ENCODE peak calls at places on chromosomes 7 and 10, in five cellular contexts. I, L, D, A and J are unnamed samples.

GRCh38 chr7:128699895-128700294 is 27.8 kb downstream of the GARIN1A start:
- DNase-seq in L (no peak), D (no peak), A (no peak), I (no peak), J (no peak)

GRCh38 chr7:42314696-42315095 is 77.7 kb upstream of the GLI3 start:
- DNase-seq in D (no peak), A (no peak), I (no peak), L (no peak), J (no peak)

GRCh38 chr7:93365341-93365740 is 133.2 kb downstream of the VPS50 start:
- DNase-seq in I (no peak), L (no peak), D (no peak), A (no peak), J (no peak)

GRCh38 chr10:75744242-75744641 is 312.8 kb downstream of the LRMDA start:
- DNase-seq in D (no peak), L (no peak), A (no peak), I (no peak), J (no peak)

GRCh38 chr10:91799580-91799975 is 1.4 kb downstream of the TNKS2 start:
- DNase-seq in L (no peak), D (no peak), I (no peak), A (no peak), J (no peak)

GRCh38 chr7:46205478-46205877 is 284.4 kb upstream of the IGFBP3 start:
- DNase-seq in D (no peak), L (no peak), I (no peak), A (no peak), J (peak; percentile 25)

GRCh38 chr7:66460921-66461361 is 167.7 kb upstream of the KCTD7 start:
- DNase-seq in D (no peak), L (no peak), A (no peak), I (no peak), J (no peak)

GRCh38 chr10:33336606-33337334 is 2.3 kb upstream of the NRP1 start:
- DNase-seq in L (peak; percentile 59), I (no peak), A (peak; percentile 72), D (peak; percentile 74), J (peak; percentile 31)

GRCh38 chr10:66329116-66329515 is 596.7 kb upstream of the LRRTM3 start:
- DNase-seq in I (no peak), D (no peak), A (no peak), L (no peak), J (no peak)

GRCh38 chr10:35214607-35215020 is 88.0 kb downstream of the CREM start:
- DNase-seq in L (no peak), A (no peak), I (no peak), D (no peak), J (no peak)

GRCh38 chr10:21604651-21605050 is 70.6 kb downstream of the MLLT10 start:
- DNase-seq in A (no peak), D (no peak), I (no peak), L (no peak), J (no peak)
- H3K36me3 ChIP-seq in A (no peaks in the 10 kb centered on the region), D (peaks cover 31% of the 10 kb centered on the region), I (no peaks in the 10 kb centered on the region), L (no peaks in the 10 kb centered on the region), J (no peaks in the 10 kb centered on the region)

GRCh38 chr10:59173414-59173813 is 3.0 kb upstream of the PHYHIPL start:
- DNase-seq in A (no peak), I (no peak), D (no peak), L (no peak), J (no peak)

GRCh38 chr10:59172567-59172966 is 3.9 kb upstream of the PHYHIPL start:
- DNase-seq in D (no peak), I (no peak), A (no peak), L (no peak), J (no peak)

DNA sequence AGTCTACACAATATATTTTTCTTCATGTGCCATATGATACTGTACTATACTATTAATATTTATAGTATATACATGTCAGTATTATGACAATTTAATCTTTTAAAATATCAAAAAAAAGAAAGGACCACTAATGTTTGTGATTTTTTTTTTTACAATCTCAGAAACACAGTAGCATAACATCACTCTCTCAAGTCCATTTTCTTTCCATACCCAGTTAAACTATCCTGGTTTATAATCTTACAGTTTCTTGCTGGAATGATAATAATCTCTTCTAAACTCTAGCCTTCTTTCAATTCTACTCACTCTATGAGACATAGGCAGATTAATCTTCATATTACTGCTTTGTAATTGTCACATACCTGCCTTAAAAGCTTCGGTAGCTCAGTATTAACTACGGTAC is 8.9 kb upstream of the PHYHIPL start:
- DNase-seq in A (no peak), I (no peak), L (no peak), D (no peak), J (no peak)
- H3K4me1 ChIP-seq in A (no peaks in the 10 kb centered on the region), I (no peaks in the 10 kb centered on the region), L (no peaks in the 10 kb centered on the region), D (no peaks in the 10 kb centered on the region), J (no peaks in the 10 kb centered on the region)

GRCh38 chr7:43876266-43876665 is 6.9 kb upstream of the MRPS24 start:
- DNase-seq in A (no peak), D (no peak), L (no peak), I (no peak), J (no peak)
- H3K36me3 ChIP-seq in A (no peaks in the 10 kb centered on the region), D (peaks cover 24% of the 10 kb centered on the region), L (no peaks in the 10 kb centered on the region), I (peaks cover 43% of the 10 kb centered on the region), J (peaks cover 48% of the 10 kb centered on the region)

GRCh38 chr7:158816995-158817394 is 12.3 kb downstream of the ESYT2 start:
- DNase-seq in D (no peak), I (no peak), L (no peak), A (no peak), J (peak; percentile 67)
- H3K4me1 ChIP-seq in D (peaks cover 43% of the 10 kb centered on the region), I (peaks cover 96% of the 10 kb centered on the region), L (peaks cover 16% of the 10 kb centered on the region), A (peaks cover 35% of the 10 kb centered on the region), J (peaks cover 93% of the 10 kb centered on the region)

DNA sequence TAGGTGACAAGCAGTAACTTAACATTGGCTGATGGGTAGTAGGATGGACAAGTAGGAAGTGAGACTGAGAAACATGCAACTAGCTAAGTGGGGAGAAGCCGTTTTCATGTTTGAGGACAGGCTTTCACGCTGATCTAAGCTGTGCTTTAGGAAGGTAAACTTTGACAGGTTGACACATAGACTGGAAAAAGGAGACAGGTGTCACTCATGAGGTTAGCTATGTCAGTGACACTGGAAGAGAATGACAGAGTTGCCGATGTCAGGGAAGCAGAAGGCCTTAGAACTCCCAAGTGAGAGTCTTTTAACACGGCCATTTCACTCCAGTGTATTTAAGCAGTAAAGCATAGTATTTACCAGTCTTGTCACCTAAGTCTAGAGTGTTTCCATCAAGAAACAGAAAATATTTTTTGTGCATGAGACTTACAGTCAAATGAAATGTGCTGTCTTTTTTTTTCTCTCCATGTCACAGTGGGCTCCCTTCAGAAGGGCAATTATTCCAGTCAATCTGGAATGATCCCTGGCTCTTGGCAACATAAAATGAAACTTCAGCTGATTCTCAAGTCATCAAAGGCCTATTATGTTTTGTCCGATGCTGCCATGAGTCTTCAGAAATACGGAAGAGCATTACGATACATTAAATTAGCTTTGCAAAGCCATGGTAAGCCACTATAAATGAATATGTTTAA is 20.6 kb downstream of the EDRF1 start:
- DNase-seq in A (no peak), D (no peak), L (no peak), I (no peak), J (no peak)
- H3K36me3 ChIP-seq in A (no peaks in the 10 kb centered on the region), D (peaks cover 76% of the 10 kb centered on the region), L (no peaks in the 10 kb centered on the region), I (peaks cover 50% of the 10 kb centered on the region), J (peaks cover 78% of the 10 kb centered on the region)

DNA sequence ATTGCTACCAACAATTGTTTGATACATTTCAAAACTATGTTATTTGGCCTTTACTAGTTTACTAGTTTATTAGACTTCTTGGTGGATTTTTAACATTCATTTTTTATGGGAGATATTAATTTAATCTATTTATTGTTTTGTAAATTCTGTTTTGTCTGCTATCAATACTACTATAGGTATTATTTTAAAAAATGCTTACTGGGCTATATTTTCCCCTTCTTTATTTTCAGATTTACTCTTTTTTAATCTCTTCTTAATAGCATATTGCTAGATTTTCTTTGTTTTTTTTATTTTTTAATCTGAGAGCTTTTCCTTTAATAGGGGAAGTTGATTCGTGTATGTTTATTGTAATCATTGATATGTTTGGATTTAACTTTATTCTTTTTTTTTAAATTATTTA is 147.5 kb downstream of the CDK14 start:
- DNase-seq in D (no peak), A (no peak), I (no peak), L (no peak), J (no peak)
- H3K4me1 ChIP-seq in D (peaks cover 9% of the 10 kb centered on the region), A (no peaks in the 10 kb centered on the region), I (no peaks in the 10 kb centered on the region), L (no peaks in the 10 kb centered on the region), J (no peaks in the 10 kb centered on the region)

DNA sequence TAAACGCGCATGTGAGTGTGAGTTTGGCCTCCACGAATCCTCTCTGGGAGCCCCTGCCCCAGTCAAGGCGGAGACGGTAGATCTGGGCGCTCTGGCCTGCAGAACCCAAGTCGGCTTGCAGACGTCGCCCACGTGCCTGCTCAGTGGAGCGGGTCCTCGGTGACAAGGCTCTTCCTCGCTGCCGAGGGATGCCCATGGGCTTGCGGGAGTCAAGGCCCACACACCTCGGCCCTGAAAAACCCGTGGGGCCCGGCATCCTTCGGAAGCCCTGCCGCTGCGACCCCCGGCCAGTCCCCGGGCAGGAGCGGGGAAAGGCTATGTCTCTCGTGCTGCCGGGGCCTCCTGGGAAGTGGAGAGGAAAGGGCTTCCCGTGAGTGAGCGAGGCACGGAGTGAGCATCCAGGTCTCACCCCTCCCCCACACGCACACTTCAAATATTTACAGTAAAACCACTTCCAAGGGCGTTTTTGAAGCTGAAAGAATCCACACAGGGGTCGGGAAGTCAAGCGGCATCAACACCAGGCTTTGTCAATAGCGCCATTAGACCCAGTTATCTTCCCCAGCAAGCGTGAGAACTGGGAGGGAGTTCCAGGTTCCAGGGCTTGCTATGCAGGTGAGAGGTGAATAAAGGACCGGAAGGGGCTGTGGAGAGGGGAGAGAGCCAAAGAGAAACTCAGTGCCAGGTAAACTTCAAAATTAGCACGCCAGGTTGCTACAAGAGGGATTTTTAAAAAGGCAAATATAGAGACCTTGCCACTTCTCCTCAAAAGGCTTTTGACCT is 1.1 kb upstream of the MNX1 start:
- DNase-seq in L (no peak), D (peak; percentile 52), A (no peak), I (no peak), J (no peak)
- H3K36me3 ChIP-seq in L (no peaks in the 10 kb centered on the region), D (no peaks in the 10 kb centered on the region), A (no peaks in the 10 kb centered on the region), I (no peaks in the 10 kb centered on the region), J (no peaks in the 10 kb centered on the region)

DNA sequence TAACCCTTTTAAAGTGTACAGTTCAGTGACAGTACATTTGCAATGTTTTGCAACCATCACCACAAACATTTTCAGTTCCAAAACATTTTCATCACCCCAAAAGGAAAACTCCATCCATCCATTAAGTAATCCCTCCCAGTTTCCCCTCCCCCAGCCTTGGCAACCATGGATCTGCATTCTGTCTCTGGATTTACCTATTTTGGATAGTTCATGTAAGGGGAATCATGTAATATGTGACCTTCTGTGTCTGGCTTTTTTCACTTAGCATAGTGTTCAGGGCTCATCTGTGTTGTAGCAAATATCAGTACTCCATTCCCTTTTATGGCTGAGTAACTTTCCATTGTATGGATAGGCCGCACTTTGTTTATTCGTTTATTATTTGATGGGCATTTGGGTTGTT is 13.0 kb downstream of the PALD1 start:
- DNase-seq in D (no peak), A (no peak), L (no peak), I (no peak), J (no peak)
- H3K4me1 ChIP-seq in D (no peaks in the 10 kb centered on the region), A (peaks cover 3% of the 10 kb centered on the region), L (no peaks in the 10 kb centered on the region), I (peaks cover 8% of the 10 kb centered on the region), J (no peaks in the 10 kb centered on the region)

DNA sequence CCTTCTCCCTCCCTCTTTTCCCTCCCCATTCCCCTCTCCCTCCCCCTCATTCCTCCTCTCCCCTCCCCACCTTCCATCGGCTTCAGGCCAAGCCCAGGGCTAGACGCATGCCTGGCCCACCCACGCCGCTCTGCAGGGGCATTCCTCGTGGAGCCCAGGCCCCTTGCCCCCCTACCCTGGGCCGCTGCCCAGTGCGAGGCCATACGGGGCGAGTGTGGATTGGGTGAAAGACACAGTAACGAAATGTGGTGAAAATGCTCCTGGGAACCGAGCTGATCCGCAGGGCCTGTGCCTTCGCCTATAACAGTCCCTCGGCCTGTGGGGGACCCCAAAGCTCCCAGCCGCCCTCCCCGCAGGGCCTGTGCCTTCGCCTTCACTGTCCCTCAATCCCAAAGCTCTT is 28.3 kb downstream of the ADGRA1 start:
- DNase-seq in D (no peak), L (no peak), I (no peak), A (no peak), J (no peak)
- H3K36me3 ChIP-seq in D (no peaks in the 10 kb centered on the region), L (no peaks in the 10 kb centered on the region), I (no peaks in the 10 kb centered on the region), A (no peaks in the 10 kb centered on the region), J (no peaks in the 10 kb centered on the region)